ENCODE peak calls at places on chromosome 9, in nine cellular contexts. E is stomach; D is CD8-positive, alpha-beta T cell; C is PC-9; L is A549; I is gastrocnemius medialis; K is endothelial cell of umbilical vein; Q is AG04450; U is breast epithelium. N is an unnamed sample.

GRCh38 chr9:21864505-21864904 is 62.1 kb downstream of the MTAP start:
- DNase-seq in E (peak), D (no peak), C (no peak), L (no peak), I (no peak), K (no peak), Q (no peak), U (no peak), N (no peak)

GRCh38 chr9:68619056-68619455 is 78.4 kb upstream of the TMEM252 start:
- DNase-seq in E (no peak), D (no peak), C (no peak), L (no peak), I (no peak), K (no peak), Q (no peak), U (no peak), N (no peak)

GRCh38 chr9:30944741-30945280 is 1439.6 kb upstream of the ACO1 start:
- DNase-seq in E (no peak), D (no peak), C (no peak), L (no peak), I (no peak), K (no peak), Q (no peak), U (peak), N (no peak)

GRCh38 chr9:36560813-36561212 is 11.9 kb upstream of the MELK start:
- DNase-seq in E (no peak), D (no peak), C (peak), L (no peak), I (no peak), K (no peak), Q (no peak), U (no peak), N (peak)

GRCh38 chr9:34271618-34272017 is 57.5 kb downstream of the KIF24 start:
- DNase-seq in E (no peak), D (no peak), C (no peak), L (no peak), I (no peak), K (no peak), Q (no peak), U (no peak), N (no peak)

GRCh38 chr9:17807670-17808282 is 228.9 kb downstream of the SH3GL2 start:
- DNase-seq in E (peak), D (no peak), C (no peak), L (no peak), I (no peak), K (no peak), Q (no peak), U (no peak), N (no peak)

GRCh38 chr9:34985311-34985899 is 4.1 kb upstream of the DNAJB5 start:
- DNase-seq in E (peak), D (peak), C (peak), L (peak), I (no peak), K (peak), Q (no peak), U (no peak), N (peak)

GRCh38 chr9:99962685-99963261 is 56.3 kb downstream of the STX17 start:
- DNase-seq in E (no peak), D (no peak), C (no peak), L (no peak), I (no peak), K (no peak), Q (no peak), U (no peak), N (no peak)

GRCh38 chr9:79567671-79568098 is 4.1 kb upstream of the TLE4 start:
- DNase-seq in E (no peak), D (no peak), C (no peak), L (no peak), I (no peak), K (no peak), Q (no peak), U (no peak), N (peak)

GRCh38 chr9:20297646-20298084 is 324.6 kb downstream of the MLLT3 start:
- DNase-seq in E (no peak), D (no peak), C (no peak), L (no peak), I (no peak), K (no peak), Q (peak), U (no peak), N (peak)

DNA sequence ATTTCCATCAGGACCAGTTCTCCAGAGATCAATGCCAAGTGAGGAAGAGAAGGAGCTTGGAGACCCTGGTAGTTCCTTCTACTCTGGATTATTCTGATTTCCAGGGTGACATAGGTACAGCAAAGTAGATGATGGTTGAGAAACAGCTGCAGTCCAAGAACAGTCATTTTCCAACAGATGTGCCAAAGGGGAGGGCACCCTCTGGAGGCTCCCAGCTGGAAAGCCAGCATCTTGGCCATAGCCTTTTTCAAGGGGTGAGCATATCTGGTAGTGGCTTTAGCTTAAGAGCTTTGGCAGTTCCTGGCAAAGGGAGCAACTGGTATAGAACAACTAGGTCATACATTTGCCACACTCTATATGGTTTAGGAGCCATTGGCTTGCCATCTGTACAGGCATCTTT is 492.7 kb downstream of the RASEF start:
- DNase-seq in E (no peak), D (no peak), C (no peak), L (no peak), I (no peak), K (no peak), Q (no peak), U (no peak), N (peak)
- TF ChIP-seq CTCF in E (no peak), D (no peak), C (no peak), L (no peak), I (no peak), K (no peak), Q (peak), U (no peak), N (peak)

DNA sequence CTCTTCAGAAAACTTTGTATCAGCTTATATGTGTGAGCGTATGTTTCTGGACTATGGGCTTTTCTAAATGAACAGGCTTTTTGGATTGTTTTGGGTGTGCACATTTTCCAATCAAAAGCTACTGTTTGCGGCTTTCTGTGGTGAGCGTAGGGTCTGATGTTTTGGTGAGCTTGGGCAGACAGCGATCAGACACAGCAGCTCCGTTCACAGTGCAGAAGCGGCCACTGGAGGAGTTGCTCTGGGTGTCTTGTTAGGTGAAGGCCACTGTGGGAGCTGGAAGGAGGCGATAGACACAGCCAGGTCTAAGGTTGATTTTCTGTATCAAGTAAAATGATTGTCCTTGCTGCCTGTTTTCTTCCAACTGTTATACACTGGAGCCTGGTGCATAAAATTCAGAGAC is 11.1 kb downstream of the PRRC2B start:
- DNase-seq in E (no peak), D (no peak), C (no peak), L (no peak), I (no peak), K (no peak), Q (no peak), U (no peak), N (no peak)
- H3K4me3 ChIP-seq in E (no peak), D (peak), C (no peak), L (no peak), I (peak), K (no peak), Q (peak), U (no peak), N (no peak)

DNA sequence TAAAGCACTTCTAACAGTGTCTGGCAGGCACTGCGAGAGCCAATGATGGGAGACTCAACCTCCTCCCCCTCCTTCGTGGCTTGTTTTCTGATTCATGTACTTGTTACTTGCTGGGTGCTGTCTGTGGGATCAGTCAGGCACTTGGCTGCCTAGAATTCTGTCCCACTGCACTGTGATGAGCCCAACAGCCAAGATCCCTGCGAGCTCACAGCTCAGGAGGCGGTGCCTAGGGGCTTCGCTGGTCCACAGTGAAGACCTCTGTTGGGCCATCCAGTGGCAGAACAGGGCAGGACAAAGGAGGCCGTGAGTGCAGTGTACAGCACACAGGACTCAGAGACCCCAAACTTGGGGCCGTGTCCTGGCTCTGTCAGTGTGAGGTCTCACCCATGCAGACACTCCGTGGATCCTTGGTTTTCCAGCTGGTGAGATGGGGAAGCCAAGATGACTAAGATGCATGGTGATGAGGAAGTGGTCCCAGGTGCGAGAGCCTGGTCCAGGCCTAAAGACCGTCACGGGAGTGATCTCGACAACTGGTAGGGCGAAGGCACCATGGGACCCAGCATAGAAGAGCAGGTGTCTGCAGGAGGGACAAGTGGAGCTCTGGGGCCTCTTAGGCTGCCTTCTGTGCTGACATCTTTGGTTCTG is 19.5 kb downstream of the MYMK start:
- DNase-seq in E (no peak), D (no peak), C (no peak), L (no peak), I (no peak), K (no peak), Q (no peak), U (no peak), N (no peak)
- TF ChIP-seq CTCF in E (no peak), D (no peak), C (no peak), L (no peak), I (no peak), K (no peak), Q (no peak), U (no peak), N (no peak)

GRCh38 chr9:115941561-115942315 is 211.9 kb upstream of the PAPPA start:
- DNase-seq in E (no peak), D (no peak), C (no peak), L (no peak), I (no peak), K (no peak), Q (no peak), U (no peak), N (peak)
- H3K4me3 ChIP-seq in E (no peak), D (no peak), C (no peak), L (no peak), I (no peak), K (no peak), Q (no peak), U (no peak), N (no peak)

DNA sequence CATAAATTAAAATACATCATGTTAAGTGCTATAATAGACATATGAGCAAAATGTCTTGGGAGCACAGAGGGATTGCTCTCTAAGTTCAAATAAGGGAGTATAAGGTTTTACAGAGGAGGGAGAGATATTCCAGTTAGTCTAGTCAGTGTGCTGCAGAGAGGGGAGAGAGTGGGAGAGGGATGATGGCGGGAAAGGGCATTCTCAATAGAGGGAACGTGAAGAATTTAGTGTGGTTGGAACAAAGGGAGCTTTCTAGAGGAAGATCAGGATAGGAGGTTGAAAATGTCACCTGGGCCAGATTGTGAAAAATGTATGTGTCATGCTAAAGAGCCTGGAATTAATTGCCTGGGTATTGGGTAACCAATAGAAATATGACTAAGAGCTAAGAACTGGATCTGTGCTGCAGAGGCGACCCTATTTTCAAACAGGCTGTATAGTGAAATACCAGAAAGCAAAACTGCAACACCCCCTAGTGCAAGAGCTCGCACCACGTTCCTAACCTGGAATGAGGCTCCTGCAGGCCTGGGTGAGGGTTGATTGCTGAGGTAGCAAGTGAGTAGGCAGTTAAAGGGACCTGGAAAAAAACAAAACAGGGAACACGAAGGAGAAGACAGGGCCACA is 791.8 kb upstream of the C9orf72 start:
- DNase-seq in E (no peak), D (no peak), C (no peak), L (no peak), I (no peak), K (no peak), Q (no peak), U (no peak), N (peak)
- TF ChIP-seq CTCF in E (no peak), D (no peak), C (no peak), L (no peak), I (no peak), K (no peak), Q (no peak), U (no peak), N (peak)

GRCh38 chr9:97598461-97599288 is 34.5 kb downstream of the TSTD2 start:
- DNase-seq in E (peak), D (peak), C (peak), L (peak), I (peak), K (peak), Q (peak), U (peak), N (peak)
- H3K4me3 ChIP-seq in E (no peak), D (no peak), C (no peak), L (no peak), I (no peak), K (no peak), Q (no peak), U (no peak), N (no peak)

DNA sequence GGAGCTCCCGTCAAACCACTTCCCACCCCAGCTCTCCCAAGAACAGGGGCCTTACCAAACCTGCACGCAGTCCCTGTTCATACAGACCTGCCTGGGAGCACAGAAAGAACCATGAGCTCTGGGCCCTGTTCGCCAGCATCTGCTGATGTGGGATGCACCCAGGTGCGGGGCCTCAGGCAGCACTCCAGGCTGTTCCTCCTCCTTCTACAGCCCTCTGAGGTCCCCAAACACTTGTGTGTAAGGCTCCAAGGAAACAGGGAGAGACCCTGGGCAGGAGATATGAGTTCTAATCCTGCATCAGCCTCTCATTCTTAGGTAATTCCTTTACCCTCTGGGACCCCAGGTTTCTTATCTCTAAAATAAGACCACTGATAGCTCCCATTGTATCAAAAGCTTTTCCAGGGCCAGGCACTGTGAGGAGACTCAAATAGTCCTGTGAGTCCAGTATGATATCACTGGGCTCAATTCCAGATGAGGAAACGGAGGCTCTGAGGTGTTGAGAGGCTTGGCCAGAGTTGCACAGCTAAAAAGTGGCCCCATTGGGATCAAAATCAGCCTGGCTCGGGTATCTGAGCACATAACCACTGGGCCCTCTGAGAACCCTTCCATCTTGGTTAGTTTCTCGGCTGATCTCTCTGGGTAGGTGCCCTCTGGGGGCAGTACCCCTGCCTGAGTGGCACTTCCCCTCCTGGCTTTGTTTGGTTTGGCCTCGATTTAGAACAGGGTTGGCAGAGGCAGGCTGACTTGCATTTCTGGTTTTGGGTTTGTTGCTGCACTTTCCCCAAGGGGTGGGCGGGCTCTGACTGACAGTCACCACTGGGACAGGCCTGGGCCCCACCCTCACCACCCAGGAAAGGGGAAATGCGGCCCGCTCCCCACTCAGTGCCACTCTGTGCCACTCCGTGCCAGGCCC is 116.8 kb downstream of the RGS3 start:
- DNase-seq in E (peak), D (peak), C (peak), L (no peak), I (peak), K (peak), Q (no peak), U (peak), N (peak)
- TF ChIP-seq CTCF in E (peak), D (no peak), C (no peak), L (no peak), I (no peak), K (no peak), Q (no peak), U (peak), N (no peak)

GRCh38 chr9:93288341-93288740 is 104.4 kb downstream of the WNK2 start:
- DNase-seq in E (peak), D (no peak), C (no peak), L (no peak), I (no peak), K (no peak), Q (no peak), U (no peak), N (no peak)
- H3K4me3 ChIP-seq in E (no peak), D (no peak), C (no peak), L (no peak), I (no peak), K (no peak), Q (no peak), U (no peak), N (no peak)

DNA sequence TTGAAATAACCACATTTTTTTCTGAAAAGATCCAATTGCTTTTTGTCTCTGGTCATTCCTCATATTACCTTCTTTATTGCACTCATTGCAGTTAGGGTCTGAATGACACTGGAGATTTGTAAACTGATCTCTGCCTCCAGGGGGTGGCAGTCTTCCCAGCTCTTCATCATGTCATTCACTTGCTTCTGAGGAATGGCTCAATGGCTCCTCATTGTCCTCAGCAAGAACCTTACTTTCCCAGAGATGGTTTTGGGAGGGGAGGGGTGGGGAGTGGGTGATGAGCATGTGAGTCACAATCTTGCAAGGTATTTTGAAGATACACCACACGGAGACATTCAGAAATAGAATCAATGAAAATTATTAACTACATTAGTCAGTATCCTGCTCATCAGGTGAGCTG is 159.8 kb upstream of the GAS1 start:
- DNase-seq in E (no peak), D (no peak), C (no peak), L (no peak), I (no peak), K (peak), Q (no peak), U (no peak), N (peak)
- TF ChIP-seq CTCF in E (no peak), D (no peak), C (peak), L (no peak), I (no peak), K (no peak), Q (no peak), U (no peak), N (peak)

N was measured in epithelial cell of esophagus.